ENCODE peak calls at places on chromosomes 6 and 20, in five cellular contexts. One of them, this sample, is unnamed.

GRCh38 chr6:153947817-153948447 is 91.1 kb upstream of the OPRM1 start:
- DNase-seq in endothelial cell: peak
- DNase-seq in heart right ventricle: peak
- DNase-seq in epithelial cell of proximal tubule: no peak
- DNase-seq in IMR-90: no peak
- DNase-seq in this sample: peak

GRCh38 chr6:87184762-87185250 is 29.4 kb downstream of the ZNF292 start:
- DNase-seq in endothelial cell: no peak
- DNase-seq in heart right ventricle: no peak
- DNase-seq in epithelial cell of proximal tubule: no peak
- DNase-seq in IMR-90: no peak
- DNase-seq in this sample: no peak

GRCh38 chr6:107075951-107076381 is 39.3 kb downstream of the BEND3 start:
- DNase-seq in endothelial cell: no peak
- DNase-seq in heart right ventricle: no peak
- DNase-seq in epithelial cell of proximal tubule: no peak
- DNase-seq in IMR-90: peak
- DNase-seq in this sample: peak

GRCh38 chr6:132964101-132964867 is 149.9 kb downstream of the RPS12 start:
- DNase-seq in endothelial cell: no peak
- DNase-seq in heart right ventricle: no peak
- DNase-seq in epithelial cell of proximal tubule: no peak
- DNase-seq in IMR-90: peak
- DNase-seq in this sample: peak

GRCh38 chr20:1652960-1653359 is 4.6 kb downstream of the SIRPG start:
- DNase-seq in endothelial cell: no peak
- DNase-seq in heart right ventricle: no peak
- DNase-seq in epithelial cell of proximal tubule: no peak
- DNase-seq in IMR-90: no peak
- DNase-seq in this sample: no peak

GRCh38 chr6:165573671-165574070 is 89.4 kb downstream of the PDE10A start:
- DNase-seq in endothelial cell: no peak
- DNase-seq in heart right ventricle: peak
- DNase-seq in epithelial cell of proximal tubule: no peak
- DNase-seq in IMR-90: peak
- DNase-seq in this sample: peak

GRCh38 chr6:8082954-8083858 is 19.0 kb upstream of the BLOC1S5 start:
- DNase-seq in endothelial cell: no peak
- DNase-seq in heart right ventricle: no peak
- DNase-seq in epithelial cell of proximal tubule: peak
- DNase-seq in IMR-90: peak
- DNase-seq in this sample: peak

GRCh38 chr6:63685453-63686379 is 50.1 kb downstream of the PHF3 start:
- DNase-seq in endothelial cell: no peak
- DNase-seq in heart right ventricle: no peak
- DNase-seq in epithelial cell of proximal tubule: no peak
- DNase-seq in IMR-90: no peak
- DNase-seq in this sample: no peak

GRCh38 chr6:36335465-36336209 is 1.1 kb downstream of the BNIP5 start:
- DNase-seq in endothelial cell: no peak
- DNase-seq in heart right ventricle: no peak
- DNase-seq in epithelial cell of proximal tubule: no peak
- DNase-seq in IMR-90: no peak
- DNase-seq in this sample: no peak

GRCh38 chr6:145669627-145670034 is 65.7 kb downstream of the EPM2A start:
- DNase-seq in endothelial cell: no peak
- DNase-seq in heart right ventricle: no peak
- DNase-seq in epithelial cell of proximal tubule: no peak
- DNase-seq in IMR-90: peak
- DNase-seq in this sample: peak

GRCh38 chr6:12645941-12646340 is 70.6 kb upstream of the PHACTR1 start:
- DNase-seq in endothelial cell: no peak
- DNase-seq in heart right ventricle: no peak
- DNase-seq in epithelial cell of proximal tubule: no peak
- DNase-seq in IMR-90: peak
- DNase-seq in this sample: no peak

GRCh38 chr20:55456316-55456940 is 548.9 kb downstream of the CBLN4 start:
- DNase-seq in endothelial cell: no peak
- DNase-seq in heart right ventricle: no peak
- DNase-seq in epithelial cell of proximal tubule: peak
- DNase-seq in IMR-90: no peak
- DNase-seq in this sample: no peak

GRCh38 chr20:6008254-6008653 is 45.6 kb downstream of the LRRN4 start:
- DNase-seq in endothelial cell: no peak
- DNase-seq in heart right ventricle: peak
- DNase-seq in epithelial cell of proximal tubule: peak
- DNase-seq in IMR-90: peak
- DNase-seq in this sample: peak

GRCh38 chr6:127854009-127854408 is 46.8 kb downstream of the THEMIS start:
- DNase-seq in endothelial cell: no peak
- DNase-seq in heart right ventricle: no peak
- DNase-seq in epithelial cell of proximal tubule: no peak
- DNase-seq in IMR-90: no peak
- DNase-seq in this sample: no peak
- TF ChIP-seq CTCF in endothelial cell: no peak
- TF ChIP-seq CTCF in heart right ventricle: no peak
- TF ChIP-seq CTCF in epithelial cell of proximal tubule: no peak
- TF ChIP-seq CTCF in IMR-90: no peak
- TF ChIP-seq CTCF in this sample: no peak

GRCh38 chr6:11595903-11596302 is 58.4 kb downstream of the TMEM170B start:
- DNase-seq in endothelial cell: peak
- DNase-seq in heart right ventricle: no peak
- DNase-seq in epithelial cell of proximal tubule: no peak
- DNase-seq in IMR-90: peak
- DNase-seq in this sample: peak
- TF ChIP-seq CTCF in endothelial cell: peak
- TF ChIP-seq CTCF in heart right ventricle: no peak
- TF ChIP-seq CTCF in epithelial cell of proximal tubule: no peak
- TF ChIP-seq CTCF in IMR-90: peak
- TF ChIP-seq CTCF in this sample: peak

DNA sequence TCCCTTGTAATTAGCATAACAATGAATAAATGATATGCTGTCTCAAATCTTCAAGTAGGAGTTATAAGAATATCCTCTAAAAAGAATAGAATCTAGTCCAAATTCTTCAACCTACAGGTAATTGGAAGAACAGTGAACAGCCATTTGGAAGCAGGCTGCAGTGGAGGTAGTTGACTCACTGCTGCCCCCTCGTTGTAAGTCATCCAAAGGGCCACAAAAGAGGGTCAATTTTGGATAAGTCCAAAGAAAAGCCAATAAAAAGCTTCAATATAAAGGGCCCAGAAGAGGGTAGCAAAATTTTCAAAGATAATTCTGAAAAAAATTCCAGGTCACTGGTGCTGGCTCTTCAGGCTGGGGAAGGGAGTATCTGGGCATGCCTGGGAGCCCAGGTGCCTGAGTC is 60.8 kb upstream of the SSTR4 start:
- DNase-seq in endothelial cell: peak
- DNase-seq in heart right ventricle: no peak
- DNase-seq in epithelial cell of proximal tubule: no peak
- DNase-seq in IMR-90: no peak
- DNase-seq in this sample: no peak
- TF ChIP-seq CTCF in endothelial cell: peak
- TF ChIP-seq CTCF in heart right ventricle: no peak
- TF ChIP-seq CTCF in epithelial cell of proximal tubule: peak
- TF ChIP-seq CTCF in IMR-90: peak
- TF ChIP-seq CTCF in this sample: peak

GRCh38 chr6:143961868-143962643 is 46.0 kb downstream of the PLAGL1 start:
- DNase-seq in endothelial cell: no peak
- DNase-seq in heart right ventricle: no peak
- DNase-seq in epithelial cell of proximal tubule: no peak
- DNase-seq in IMR-90: no peak
- DNase-seq in this sample: no peak
- TF ChIP-seq CTCF in endothelial cell: no peak
- TF ChIP-seq CTCF in heart right ventricle: no peak
- TF ChIP-seq CTCF in epithelial cell of proximal tubule: no peak
- TF ChIP-seq CTCF in IMR-90: no peak
- TF ChIP-seq CTCF in this sample: no peak

DNA sequence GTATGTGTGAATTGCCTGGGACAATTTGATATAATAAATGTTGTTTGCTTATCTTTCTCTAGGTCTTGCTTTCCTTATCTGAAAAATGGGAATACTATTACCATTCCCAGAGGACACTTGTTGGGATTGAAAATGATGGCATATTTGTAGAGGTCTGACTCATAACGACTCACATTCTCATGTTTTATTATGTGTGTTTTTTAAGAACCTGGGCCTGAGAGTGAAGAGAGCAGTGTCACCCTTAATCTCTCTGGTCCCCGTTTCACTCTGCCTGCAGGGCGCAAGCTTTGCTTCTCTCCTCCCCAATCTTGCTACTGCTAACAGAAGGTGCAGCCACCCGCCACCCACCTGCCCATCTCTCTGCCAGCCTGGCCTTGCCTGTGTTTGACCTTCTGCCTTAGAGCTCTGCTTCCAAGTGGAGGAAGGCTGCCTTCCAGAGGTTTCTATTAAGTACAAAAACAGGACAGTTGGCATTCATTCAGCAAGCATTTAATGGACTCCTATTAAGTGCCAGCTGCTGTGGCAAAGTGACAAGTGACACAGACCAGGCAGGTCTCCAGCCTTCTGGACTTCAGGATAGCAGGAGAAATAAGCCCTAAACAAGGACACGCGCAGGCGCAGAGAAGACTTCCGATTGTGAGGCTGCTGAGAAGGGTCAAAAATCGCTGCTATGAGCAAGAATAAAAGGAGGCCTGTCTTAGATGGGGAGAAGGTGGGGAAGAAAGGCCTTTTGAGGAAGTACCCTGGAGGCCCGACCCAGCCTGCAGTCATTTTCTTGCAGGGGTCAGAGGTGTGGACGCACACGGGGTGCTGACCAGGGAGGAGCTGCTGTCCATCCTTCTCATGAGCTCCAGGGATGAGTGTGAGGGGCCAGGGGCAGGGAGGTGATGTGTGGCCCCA is 112.5 kb downstream of the JPH2 start:
- DNase-seq in endothelial cell: no peak
- DNase-seq in heart right ventricle: peak
- DNase-seq in epithelial cell of proximal tubule: peak
- DNase-seq in IMR-90: peak
- DNase-seq in this sample: peak
- TF ChIP-seq CTCF in endothelial cell: no peak
- TF ChIP-seq CTCF in heart right ventricle: no peak
- TF ChIP-seq CTCF in epithelial cell of proximal tubule: no peak
- TF ChIP-seq CTCF in IMR-90: no peak
- TF ChIP-seq CTCF in this sample: no peak

DNA sequence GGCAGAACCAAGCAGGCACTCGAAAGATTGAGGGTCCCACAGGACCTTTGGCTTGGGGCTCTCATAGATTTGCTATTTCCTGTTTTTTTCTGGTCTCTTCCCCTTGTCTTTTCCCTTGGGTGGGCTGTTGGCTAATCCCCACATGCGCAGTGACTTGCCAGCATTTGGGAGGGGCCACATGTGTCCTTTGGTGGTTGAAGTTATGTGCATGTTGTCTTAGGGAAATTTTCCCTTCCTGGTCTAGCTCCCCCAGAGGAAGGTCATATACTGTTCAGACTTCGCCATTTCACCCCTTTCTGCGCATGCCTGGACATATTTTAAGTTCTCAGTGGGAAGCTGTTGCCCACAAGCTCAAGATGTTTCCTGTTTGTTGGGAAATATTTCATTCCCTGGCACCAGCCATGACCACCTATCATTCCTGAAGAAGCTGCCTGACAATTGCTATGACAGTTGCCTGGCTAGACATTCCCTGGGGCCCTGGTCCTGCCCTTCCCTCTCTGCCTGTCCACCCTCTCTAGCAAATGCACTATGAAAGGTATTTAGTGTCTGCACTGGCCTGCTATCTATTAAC is 156.2 kb upstream of the THBS2 start:
- DNase-seq in endothelial cell: no peak
- DNase-seq in heart right ventricle: no peak
- DNase-seq in epithelial cell of proximal tubule: no peak
- DNase-seq in IMR-90: no peak
- DNase-seq in this sample: no peak
- TF ChIP-seq CTCF in endothelial cell: no peak
- TF ChIP-seq CTCF in heart right ventricle: no peak
- TF ChIP-seq CTCF in epithelial cell of proximal tubule: no peak
- TF ChIP-seq CTCF in IMR-90: no peak
- TF ChIP-seq CTCF in this sample: no peak